ENCODE peak calls at places on chromosomes 11 and 22, in six cellular contexts. One of them, this sample, is unnamed.

GRCh38 chr11:60169264-60169915 is 13.5 kb downstream of the MS4A6A start:
- DNase-seq in adrenal gland: no peak
- DNase-seq in esophagus squamous epithelium: no peak
- DNase-seq in epithelial cell of esophagus: peak
- DNase-seq in heart left ventricle: no peak
- DNase-seq in thyroid gland: peak
- DNase-seq in this sample: no peak

GRCh38 chr11:57777969-57778317 is 16.3 kb downstream of the CTNND1 start:
- DNase-seq in adrenal gland: no peak
- DNase-seq in epithelial cell of esophagus: peak
- DNase-seq in esophagus squamous epithelium: no peak
- DNase-seq in heart left ventricle: no peak
- DNase-seq in thyroid gland: peak
- DNase-seq in this sample: no peak

GRCh38 chr11:45090607-45091006 is 55.8 kb upstream of the PRDM11 start:
- DNase-seq in adrenal gland: no peak
- DNase-seq in thyroid gland: no peak
- DNase-seq in esophagus squamous epithelium: no peak
- DNase-seq in heart left ventricle: no peak
- DNase-seq in epithelial cell of esophagus: no peak
- DNase-seq in this sample: no peak

GRCh38 chr11:117219001-117219400 is 12.9 kb downstream of the PCSK7 start:
- DNase-seq in thyroid gland: no peak
- DNase-seq in heart left ventricle: no peak
- DNase-seq in esophagus squamous epithelium: no peak
- DNase-seq in epithelial cell of esophagus: no peak
- DNase-seq in adrenal gland: no peak
- DNase-seq in this sample: no peak

GRCh38 chr11:119024430-119025098 is 6.0 kb downstream of the TRAPPC4 start:
- DNase-seq in thyroid gland: no peak
- DNase-seq in adrenal gland: no peak
- DNase-seq in heart left ventricle: no peak
- DNase-seq in esophagus squamous epithelium: no peak
- DNase-seq in epithelial cell of esophagus: no peak
- DNase-seq in this sample: no peak

GRCh38 chr11:79174045-79175008 is 266.5 kb downstream of the TENM4 start:
- DNase-seq in heart left ventricle: no peak
- DNase-seq in thyroid gland: peak
- DNase-seq in epithelial cell of esophagus: peak
- DNase-seq in esophagus squamous epithelium: no peak
- DNase-seq in adrenal gland: no peak
- DNase-seq in this sample: no peak

GRCh38 chr22:31332886-31333285 is 13.3 kb downstream of the PATZ1 start:
- DNase-seq in heart left ventricle: no peak
- DNase-seq in adrenal gland: no peak
- DNase-seq in epithelial cell of esophagus: peak
- DNase-seq in thyroid gland: no peak
- DNase-seq in esophagus squamous epithelium: no peak
- DNase-seq in this sample: no peak

GRCh38 chr11:24226606-24227005 is 270.2 kb upstream of the LUZP2 start:
- DNase-seq in thyroid gland: no peak
- DNase-seq in adrenal gland: no peak
- DNase-seq in heart left ventricle: no peak
- DNase-seq in epithelial cell of esophagus: no peak
- DNase-seq in esophagus squamous epithelium: no peak
- DNase-seq in this sample: no peak

GRCh38 chr11:117220999-117221774 is 10.7 kb downstream of the PCSK7 start:
- DNase-seq in adrenal gland: no peak
- DNase-seq in esophagus squamous epithelium: no peak
- DNase-seq in epithelial cell of esophagus: no peak
- DNase-seq in thyroid gland: peak
- DNase-seq in heart left ventricle: no peak
- DNase-seq in this sample: no peak

GRCh38 chr11:10931761-10932700 is 74.2 kb upstream of the ZBED5 start:
- DNase-seq in heart left ventricle: no peak
- DNase-seq in adrenal gland: no peak
- DNase-seq in esophagus squamous epithelium: no peak
- DNase-seq in thyroid gland: no peak
- DNase-seq in epithelial cell of esophagus: peak
- DNase-seq in this sample: no peak

GRCh38 chr11:26439854-26440253 is 107.9 kb downstream of the ANO3 start:
- DNase-seq in thyroid gland: no peak
- DNase-seq in heart left ventricle: no peak
- DNase-seq in adrenal gland: no peak
- DNase-seq in esophagus squamous epithelium: no peak
- DNase-seq in epithelial cell of esophagus: no peak
- DNase-seq in this sample: no peak

GRCh38 chr11:120651396-120651795 is 139.8 kb downstream of the GRIK4 start:
- DNase-seq in heart left ventricle: no peak
- DNase-seq in epithelial cell of esophagus: no peak
- DNase-seq in adrenal gland: no peak
- DNase-seq in thyroid gland: no peak
- DNase-seq in esophagus squamous epithelium: no peak
- DNase-seq in this sample: no peak
- TF ChIP-seq CTCF in heart left ventricle: no peak
- TF ChIP-seq CTCF in epithelial cell of esophagus: no peak
- TF ChIP-seq CTCF in adrenal gland: no peak
- TF ChIP-seq CTCF in thyroid gland: no peak
- TF ChIP-seq CTCF in esophagus squamous epithelium: no peak
- TF ChIP-seq CTCF in this sample: no peak

GRCh38 chr11:67301313-67301921 is 1.9 kb upstream of the SSH3 start:
- DNase-seq in esophagus squamous epithelium: no peak
- DNase-seq in epithelial cell of esophagus: no peak
- DNase-seq in adrenal gland: no peak
- DNase-seq in heart left ventricle: peak
- DNase-seq in thyroid gland: no peak
- DNase-seq in this sample: no peak
- H3K4me3 ChIP-seq in esophagus squamous epithelium: no peak
- H3K4me3 ChIP-seq in epithelial cell of esophagus: no peak
- H3K4me3 ChIP-seq in adrenal gland: no peak
- H3K4me3 ChIP-seq in heart left ventricle: no peak
- H3K4me3 ChIP-seq in thyroid gland: no peak
- H3K4me3 ChIP-seq in this sample: no peak

GRCh38 chr11:126764221-126764620 is 236.3 kb downstream of the KIRREL3 start:
- DNase-seq in adrenal gland: no peak
- DNase-seq in esophagus squamous epithelium: no peak
- DNase-seq in heart left ventricle: no peak
- DNase-seq in epithelial cell of esophagus: no peak
- DNase-seq in thyroid gland: no peak
- DNase-seq in this sample: no peak
- TF ChIP-seq CTCF in adrenal gland: no peak
- TF ChIP-seq CTCF in esophagus squamous epithelium: no peak
- TF ChIP-seq CTCF in heart left ventricle: no peak
- TF ChIP-seq CTCF in epithelial cell of esophagus: no peak
- TF ChIP-seq CTCF in thyroid gland: no peak
- TF ChIP-seq CTCF in this sample: peak

GRCh38 chr11:15650105-15650938 is 535.6 kb downstream of the INSC start:
- DNase-seq in thyroid gland: peak
- DNase-seq in epithelial cell of esophagus: peak
- DNase-seq in esophagus squamous epithelium: no peak
- DNase-seq in adrenal gland: peak
- DNase-seq in heart left ventricle: peak
- DNase-seq in this sample: peak
- H3K4me3 ChIP-seq in thyroid gland: peak
- H3K4me3 ChIP-seq in epithelial cell of esophagus: peak
- H3K4me3 ChIP-seq in esophagus squamous epithelium: peak
- H3K4me3 ChIP-seq in adrenal gland: peak
- H3K4me3 ChIP-seq in heart left ventricle: peak
- H3K4me3 ChIP-seq in this sample: no peak

DNA sequence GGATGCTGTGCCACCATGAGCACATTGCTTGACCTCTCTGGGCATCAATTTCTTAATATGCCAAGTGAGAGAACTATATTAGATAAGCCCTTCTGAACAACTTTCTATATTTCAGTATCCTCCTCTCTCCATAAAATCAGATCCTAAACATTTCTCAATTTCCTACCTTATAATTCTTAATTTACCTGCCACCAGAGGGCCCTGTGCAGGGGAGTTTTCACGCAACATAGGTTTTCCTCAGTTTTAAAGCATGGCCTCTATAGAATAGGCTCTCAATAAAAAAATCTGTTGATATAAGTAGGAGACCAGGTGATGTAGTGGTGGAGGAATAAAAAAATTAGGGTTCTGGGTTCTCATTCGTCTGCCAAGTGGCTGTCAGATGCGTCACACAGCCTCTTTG is 83.7 kb upstream of the DBX1 start:
- DNase-seq in epithelial cell of esophagus: no peak
- DNase-seq in esophagus squamous epithelium: no peak
- DNase-seq in adrenal gland: no peak
- DNase-seq in thyroid gland: no peak
- DNase-seq in heart left ventricle: no peak
- DNase-seq in this sample: no peak
- TF ChIP-seq CTCF in epithelial cell of esophagus: peak
- TF ChIP-seq CTCF in esophagus squamous epithelium: no peak
- TF ChIP-seq CTCF in adrenal gland: peak
- TF ChIP-seq CTCF in thyroid gland: no peak
- TF ChIP-seq CTCF in heart left ventricle: peak
- TF ChIP-seq CTCF in this sample: peak

GRCh38 chr11:116173946-116174911 is 598.6 kb downstream of the BUD13 start:
- DNase-seq in heart left ventricle: no peak
- DNase-seq in esophagus squamous epithelium: no peak
- DNase-seq in adrenal gland: no peak
- DNase-seq in epithelial cell of esophagus: no peak
- DNase-seq in thyroid gland: no peak
- DNase-seq in this sample: no peak

GRCh38 chr11:116179346-116179850 is 593.4 kb downstream of the BUD13 start:
- DNase-seq in esophagus squamous epithelium: no peak
- DNase-seq in adrenal gland: no peak
- DNase-seq in thyroid gland: no peak
- DNase-seq in heart left ventricle: no peak
- DNase-seq in epithelial cell of esophagus: no peak
- DNase-seq in this sample: no peak

GRCh38 chr11:116177521-116178220 is 595.1 kb downstream of the BUD13 start:
- DNase-seq in thyroid gland: no peak
- DNase-seq in epithelial cell of esophagus: no peak
- DNase-seq in heart left ventricle: no peak
- DNase-seq in adrenal gland: no peak
- DNase-seq in esophagus squamous epithelium: no peak
- DNase-seq in this sample: no peak

GRCh38 chr11:116175707-116176106 is 597.1 kb downstream of the BUD13 start:
- DNase-seq in thyroid gland: no peak
- DNase-seq in adrenal gland: no peak
- DNase-seq in epithelial cell of esophagus: no peak
- DNase-seq in esophagus squamous epithelium: no peak
- DNase-seq in heart left ventricle: no peak
- DNase-seq in this sample: no peak

GRCh38 chr11:116176484-116177005 is 596.2 kb downstream of the BUD13 start:
- DNase-seq in thyroid gland: no peak
- DNase-seq in adrenal gland: no peak
- DNase-seq in epithelial cell of esophagus: no peak
- DNase-seq in heart left ventricle: no peak
- DNase-seq in esophagus squamous epithelium: no peak
- DNase-seq in this sample: no peak
- H3K4me3 ChIP-seq in thyroid gland: no peak
- H3K4me3 ChIP-seq in adrenal gland: no peak
- H3K4me3 ChIP-seq in epithelial cell of esophagus: no peak
- H3K4me3 ChIP-seq in heart left ventricle: no peak
- H3K4me3 ChIP-seq in esophagus squamous epithelium: no peak
- H3K4me3 ChIP-seq in this sample: no peak

DNA sequence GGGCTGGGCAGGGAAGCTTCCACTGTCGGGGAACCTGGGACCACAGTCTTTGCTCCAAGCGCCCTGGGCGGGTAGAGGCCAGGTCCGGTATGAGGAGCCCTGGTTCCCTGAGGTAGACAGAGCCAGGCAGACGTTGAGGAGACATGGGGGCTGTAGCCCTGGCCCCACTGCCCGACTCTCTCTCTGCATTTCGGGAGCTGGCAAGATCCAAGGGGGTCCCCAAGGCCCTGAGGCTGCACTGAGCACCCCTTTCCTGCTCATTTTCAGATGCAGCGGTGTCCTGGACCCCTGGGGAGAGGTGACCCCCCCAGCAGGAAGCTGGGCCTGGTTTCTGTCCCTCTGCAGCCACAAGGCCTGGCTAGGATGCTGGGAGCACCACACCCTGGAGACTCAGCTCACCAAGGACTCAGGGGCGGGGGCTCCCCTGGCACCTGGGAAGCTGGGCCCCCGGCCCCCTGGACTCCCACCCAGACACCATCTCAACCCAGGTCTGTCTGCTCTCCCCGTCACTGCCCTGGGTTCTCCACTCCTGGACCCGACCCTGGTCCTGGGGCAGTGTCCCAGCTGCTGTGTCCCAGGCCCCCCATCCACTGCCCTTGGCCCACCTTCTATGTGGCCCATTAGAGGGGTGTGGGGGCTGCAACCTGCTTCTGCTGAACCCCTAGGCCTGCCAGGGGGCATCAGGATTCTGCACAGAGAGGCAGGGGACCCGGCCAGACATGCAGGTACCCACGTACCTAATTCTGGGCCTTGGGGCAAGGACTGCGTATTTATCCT is 15.0 kb upstream of the MUC6 start:
- DNase-seq in heart left ventricle: peak
- DNase-seq in epithelial cell of esophagus: no peak
- DNase-seq in esophagus squamous epithelium: no peak
- DNase-seq in thyroid gland: no peak
- DNase-seq in adrenal gland: no peak
- DNase-seq in this sample: no peak
- TF ChIP-seq CTCF in heart left ventricle: no peak
- TF ChIP-seq CTCF in epithelial cell of esophagus: no peak
- TF ChIP-seq CTCF in esophagus squamous epithelium: no peak
- TF ChIP-seq CTCF in thyroid gland: no peak
- TF ChIP-seq CTCF in adrenal gland: no peak
- TF ChIP-seq CTCF in this sample: no peak

GRCh38 chr22:26259510-26259909 is 90.2 kb downstream of the SEZ6L start:
- DNase-seq in epithelial cell of esophagus: peak
- DNase-seq in thyroid gland: peak
- DNase-seq in esophagus squamous epithelium: no peak
- DNase-seq in heart left ventricle: no peak
- DNase-seq in adrenal gland: no peak
- DNase-seq in this sample: no peak

GRCh38 chr22:26264162-26264561 is 94.9 kb downstream of the SEZ6L start:
- DNase-seq in thyroid gland: no peak
- DNase-seq in esophagus squamous epithelium: no peak
- DNase-seq in epithelial cell of esophagus: no peak
- DNase-seq in heart left ventricle: no peak
- DNase-seq in adrenal gland: no peak
- DNase-seq in this sample: no peak
- H3K4me3 ChIP-seq in thyroid gland: no peak
- H3K4me3 ChIP-seq in esophagus squamous epithelium: no peak
- H3K4me3 ChIP-seq in epithelial cell of esophagus: no peak
- H3K4me3 ChIP-seq in heart left ventricle: no peak
- H3K4me3 ChIP-seq in adrenal gland: no peak
- H3K4me3 ChIP-seq in this sample: no peak